ENCODE peak calls at places on chromosomes 5 and 9, in eight cellular contexts. K, A, Z, G, W, U, T and P are unnamed samples.

GRCh38 chr5:107404595-107405366 is 266.0 kb downstream of the EFNA5 start:
- ATAC-seq in K (no peak), A (no peak), Z (no peak), G (no peak), W (no peak), U (no peak), T (no peak), P (no peak)

GRCh38 chr5:2591777-2592453 is 159.6 kb downstream of the IRX2 start:
- ATAC-seq in K (no peak), A (no peak), Z (no peak), G (no peak), W (no peak), U (no peak), T (no peak), P (peak; percentile 12)

GRCh38 chr5:108801301-108801700 is 53.6 kb downstream of the FER start:
- ATAC-seq in K (no peak), A (no peak), Z (no peak), G (no peak), W (no peak), U (no peak), T (no peak), P (no peak)

GRCh38 chr9:100066539-100066938 is 32.3 kb downstream of the ERP44 start:
- ATAC-seq in K (no peak), A (no peak), Z (no peak), G (no peak), W (peak; percentile 81), U (no peak), T (no peak), P (peak; percentile 51)

GRCh38 chr9:88503845-88504764 is 30.9 kb upstream of the NXNL2 start:
- ATAC-seq in K (peak; percentile 23), A (no peak), Z (no peak), G (no peak), W (no peak), U (no peak), T (no peak), P (peak; percentile 10)

GRCh38 chr9:133526721-133527321 is 2.1 kb upstream of the MYMK start:
- ATAC-seq in K (no peak), A (peak; percentile 32), Z (no peak), G (peak; percentile 40), W (peak; percentile 39), U (peak; percentile 67), T (no peak), P (no peak)

GRCh38 chr5:67267522-67268232 is 71.1 kb upstream of the CD180 start:
- ATAC-seq in K (no peak), A (no peak), Z (no peak), G (no peak), W (peak; percentile 41), U (no peak), T (no peak), P (no peak)

GRCh38 chr9:100689635-100690034 is 111.8 kb downstream of the CAVIN4 start:
- ATAC-seq in K (peak; percentile 96), A (peak; percentile 82), Z (no peak), G (peak; percentile 23), W (no peak), U (no peak), T (peak; percentile 72), P (no peak)

GRCh38 chr9:108696156-108696555 is 159.6 kb downstream of the ACTL7B start:
- ATAC-seq in K (no peak), A (no peak), Z (no peak), G (no peak), W (no peak), U (no peak), T (no peak), P (no peak)

GRCh38 chr5:149771216-149771973 is 41.3 kb downstream of the PPARGC1B start:
- ATAC-seq in K (no peak), A (no peak), Z (no peak), G (no peak), W (no peak), U (no peak), T (no peak), P (no peak)

GRCh38 chr5:74916831-74917710 is 50.9 kb upstream of the FAM169A start:
- ATAC-seq in K (peak; percentile 46), A (no peak), Z (no peak), G (no peak), W (no peak), U (no peak), T (peak; percentile 51), P (no peak)

GRCh38 chr9:495739-496138 is 281.1 kb downstream of the DOCK8 start:
- ATAC-seq in K (no peak), A (no peak), Z (no peak), G (no peak), W (no peak), U (no peak), T (no peak), P (no peak)

GRCh38 chr5:138574744-138575193 is 432 bp downstream of the HSPA9 start:
- ATAC-seq in K (peak; percentile 12), A (no peak), Z (peak; percentile 13), G (no peak), W (no peak), U (no peak), T (peak; percentile 16), P (no peak)

GRCh38 chr5:177973066-177973635 is 22.9 kb downstream of the PROP1 start:
- ATAC-seq in K (no peak), A (no peak), Z (no peak), G (no peak), W (no peak), U (no peak), T (no peak), P (no peak)

GRCh38 chr9:95627802-95628201 is 111.0 kb upstream of the PTCH1 start:
- ATAC-seq in K (no peak), A (no peak), Z (no peak), G (no peak), W (peak; percentile 55), U (no peak), T (no peak), P (no peak)

GRCh38 chr5:123949043-123949804 is 437.2 kb downstream of the CSNK1G3 start:
- ATAC-seq in K (no peak), A (no peak), Z (no peak), G (no peak), W (no peak), U (no peak), T (no peak), P (no peak)

GRCh38 chr5:35908814-35909213 is 29.6 kb downstream of the CAPSL start:
- ATAC-seq in K (peak; percentile 34), A (no peak), Z (no peak), G (no peak), W (no peak), U (no peak), T (no peak), P (no peak)

GRCh38 chr5:95102687-95103086 is 182.2 kb downstream of the MCTP1 start:
- ATAC-seq in K (no peak), A (no peak), Z (no peak), G (no peak), W (no peak), U (no peak), T (no peak), P (no peak)

GRCh38 chr5:114243281-114243982 is 118.4 kb upstream of the KCNN2 start:
- ATAC-seq in K (no peak), A (no peak), Z (no peak), G (no peak), W (no peak), U (no peak), T (no peak), P (no peak)

GRCh38 chr9:122126340-122127333 is 32.9 kb downstream of the NDUFA8 start:
- ATAC-seq in K (peak; percentile 21), A (no peak), Z (no peak), G (no peak), W (no peak), U (no peak), T (no peak), P (no peak)

GRCh38 chr5:145805819-145806218 is 29.3 kb downstream of the PRELID2 start:
- ATAC-seq in K (no peak), A (no peak), Z (no peak), G (no peak), W (no peak), U (no peak), T (no peak), P (no peak)

GRCh38 chr9:135021393-135021789 is 66.1 kb upstream of the OLFM1 start:
- ATAC-seq in K (no peak), A (no peak), Z (no peak), G (no peak), W (no peak), U (no peak), T (no peak), P (no peak)

GRCh38 chr9:87178353-87178752 is 231.0 kb upstream of the GAS1 start:
- ATAC-seq in K (no peak), A (no peak), Z (no peak), G (no peak), W (no peak), U (no peak), T (no peak), P (no peak)

GRCh38 chr9:108973876-108974275 is 39.4 kb downstream of the CTNNAL1 start:
- ATAC-seq in K (no peak), A (no peak), Z (no peak), G (no peak), W (peak; percentile 93), U (no peak), T (no peak), P (no peak)

GRCh38 chr5:6236170-6236793 is 142.1 kb downstream of the MED10 start:
- ATAC-seq in K (no peak), A (no peak), Z (no peak), G (no peak), W (no peak), U (no peak), T (no peak), P (no peak)

GRCh38 chr5:132394681-132395259 is 25.3 kb downstream of the SLC22A5 start:
- ATAC-seq in K (no peak), A (no peak), Z (peak; percentile 23), G (no peak), W (no peak), U (no peak), T (no peak), P (peak; percentile 69)

GRCh38 chr9:113548221-113549041 is 84.9 kb downstream of the RGS3 start:
- ATAC-seq in K (peak; percentile 91), A (peak; percentile 53), Z (no peak), G (peak; percentile 23), W (peak; percentile 95), U (no peak), T (peak; percentile 85), P (peak; percentile 34)

GRCh38 chr5:6788956-6789649 is 75.9 kb downstream of the TENT4A start:
- ATAC-seq in K (peak; percentile 48), A (no peak), Z (no peak), G (no peak), W (no peak), U (no peak), T (no peak), P (no peak)

GRCh38 chr9:19913151-19913550 is 124.3 kb upstream of the SLC24A2 start:
- ATAC-seq in K (no peak), A (no peak), Z (no peak), G (no peak), W (no peak), U (no peak), T (no peak), P (no peak)

GRCh38 chr5:98428806-98429205 is 344.7 kb upstream of the RGMB start:
- ATAC-seq in K (no peak), A (no peak), Z (no peak), G (no peak), W (no peak), U (no peak), T (no peak), P (no peak)

GRCh38 chr9:137172907-137173794 is 1.3 kb upstream of the TMEM210 start:
- ATAC-seq in K (no peak), A (no peak), Z (no peak), G (no peak), W (no peak), U (no peak), T (no peak), P (no peak)